ENCODE peak calls at places on chromosomes 5 and 9, in ten cellular contexts. I is activated effector memory CD4-positive, alpha-beta T cell treated with anti-CD3 and anti-CD28 coated beads, Interleukin-2, amount 50 U/mL, for 16 hours; K is dermis microvascular lymphatic vessel endothelial cell; S is GM13976; T is WTC11; N is IMR-90; A is HEK293T; Y is GM12864; O is stimulated activated CD4-positive, alpha-beta T cell treated with anti-CD3 and anti-CD28 coated beads, Interleukin-4, amount 100 ng/mL, for 48 hours; E is GM04504. Q is an unnamed sample.

GRCh38 chr5:177086918-177087706 is 397 bp downstream of the FGFR4 start:
- DNase-seq in I (peak), K (peak), S (peak), T (peak), N (no peak), A (peak), Y (no peak), O (peak), E (no peak), Q (peak)

GRCh38 chr5:54947187-54947586 is 38.2 kb downstream of the ESM1 start:
- DNase-seq in I (no peak), K (no peak), S (no peak), T (no peak), N (no peak), A (no peak), Y (no peak), O (no peak), E (no peak), Q (no peak)

GRCh38 chr9:88976186-88976887 is 14.9 kb upstream of the S1PR3 start:
- DNase-seq in I (no peak), K (no peak), S (no peak), T (no peak), N (no peak), A (no peak), Y (no peak), O (no peak), E (no peak), Q (no peak)

GRCh38 chr9:93549636-93550035 is 26.7 kb upstream of the PHF2 start:
- DNase-seq in I (no peak), K (no peak), S (no peak), T (no peak), N (no peak), A (no peak), Y (no peak), O (no peak), E (no peak), Q (no peak)

GRCh38 chr9:98796364-98797101 is at the start of gene ANKS6:
- DNase-seq in I (peak), K (peak), S (peak), T (peak), N (peak), A (peak), Y (no peak), O (peak), E (peak), Q (peak)

GRCh38 chr9:22682536-22683392 is 236.1 kb downstream of the DMRTA1 start:
- DNase-seq in I (no peak), K (no peak), S (no peak), T (no peak), N (peak), A (no peak), Y (no peak), O (no peak), E (peak), Q (no peak)

GRCh38 chr9:121372563-121373400 is 2.7 kb upstream of the STOM start:
- DNase-seq in I (no peak), K (no peak), S (no peak), T (no peak), N (peak), A (no peak), Y (no peak), O (no peak), E (no peak), Q (no peak)

GRCh38 chr9:118003240-118003639 is 299.0 kb downstream of the TLR4 start:
- DNase-seq in I (no peak), K (no peak), S (no peak), T (no peak), N (no peak), A (no peak), Y (no peak), O (no peak), E (no peak), Q (no peak)

GRCh38 chr9:32783168-32783891 is at the start of gene TMEM215:
- DNase-seq in I (no peak), K (no peak), S (no peak), T (peak), N (no peak), A (no peak), Y (no peak), O (no peak), E (no peak), Q (no peak)

Q was measured in T-cell.